ENCODE peak calls at places on chromosomes 1 and 21, in four cellular contexts. I is left lung, A is kidney, D is heart right ventricle. Q is an unnamed sample.
A peak's percentile ranks its signal among the peaks of the same experiment; 100 is the strongest.

GRCh38 chr1:54953846-54954245 is 26.6 kb upstream of the TMEM61 start:
- DNase-seq in I (no peak), A (no peak), D (no peak), Q (no peak)

GRCh38 chr1:168498159-168498609 is 45.6 kb downstream of the XCL2 start:
- DNase-seq in I (no peak), A (no peak), D (no peak), Q (no peak)

GRCh38 chr1:109186704-109187071 is 27.0 kb upstream of the SARS1 start:
- DNase-seq in I (peak; percentile 76), A (peak; percentile 91), D (peak; percentile 35), Q (no peak)

GRCh38 chr21:17050156-17050555 is 462.7 kb upstream of the CXADR start:
- DNase-seq in I (no peak), A (no peak), D (no peak), Q (no peak)

GRCh38 chr1:155729031-155729898 is 40.4 kb downstream of the DAP3 start:
- DNase-seq in I (no peak), A (no peak), D (no peak), Q (no peak)

GRCh38 chr1:217911908-217912307 is 280.8 kb downstream of the SPATA17 start:
- DNase-seq in I (no peak), A (no peak), D (no peak), Q (no peak)

GRCh38 chr1:206809504-206810084 is 37.3 kb upstream of the IL10 start:
- DNase-seq in I (no peak), A (no peak), D (no peak), Q (no peak)

GRCh38 chr1:118987431-118988185 is 535 bp downstream of the TBX15 start:
- DNase-seq in I (no peak), A (no peak), D (no peak), Q (no peak)

GRCh38 chr21:33374080-33374873 is 28.9 kb upstream of the IFNGR2 start:
- DNase-seq in I (peak; percentile 65), A (no peak), D (peak; percentile 32), Q (no peak)

GRCh38 chr1:204684551-204685235 is 845 bp downstream of the LRRN2 start:
- DNase-seq in I (peak; percentile 36), A (peak; percentile 77), D (peak; percentile 29), Q (no peak)

GRCh38 chr1:204683284-204684205 is 2.0 kb downstream of the LRRN2 start:
- DNase-seq in I (no peak), A (no peak), D (no peak), Q (no peak)

GRCh38 chr1:204680461-204680860 is 5.1 kb downstream of the LRRN2 start:
- DNase-seq in I (no peak), A (no peak), D (no peak), Q (no peak)

GRCh38 chr1:204685236-204686006 is at the start of gene LRRN2:
- DNase-seq in I (no peak), A (no peak), D (peak; percentile 33), Q (no peak)

DNA sequence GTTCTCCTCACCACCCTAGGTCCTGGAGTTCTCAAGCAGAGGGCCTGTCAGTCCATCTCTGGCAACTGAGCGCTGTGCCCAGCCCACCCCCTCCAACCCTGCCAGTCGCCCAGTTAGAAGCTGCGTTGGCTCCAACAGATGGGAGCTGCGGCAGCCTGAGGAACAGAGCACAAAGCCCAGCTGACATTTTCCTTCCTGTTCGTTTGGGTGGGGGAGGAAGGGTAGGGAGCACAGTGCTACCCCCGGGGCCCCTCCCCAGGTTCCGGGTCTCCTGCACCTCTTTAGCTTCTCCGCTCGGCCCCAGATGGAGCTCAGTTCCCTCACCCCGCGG is 1.4 kb downstream of the LRRN2 start:
- DNase-seq in I (no peak), A (no peak), D (no peak), Q (no peak)
- H3K4me3 ChIP-seq in I (peak overlapping the region; percentile 33), A (peak overlapping the region; percentile 14), D (peak overlapping the region; percentile 61), Q (peak overlapping the region; percentile 43)

DNA sequence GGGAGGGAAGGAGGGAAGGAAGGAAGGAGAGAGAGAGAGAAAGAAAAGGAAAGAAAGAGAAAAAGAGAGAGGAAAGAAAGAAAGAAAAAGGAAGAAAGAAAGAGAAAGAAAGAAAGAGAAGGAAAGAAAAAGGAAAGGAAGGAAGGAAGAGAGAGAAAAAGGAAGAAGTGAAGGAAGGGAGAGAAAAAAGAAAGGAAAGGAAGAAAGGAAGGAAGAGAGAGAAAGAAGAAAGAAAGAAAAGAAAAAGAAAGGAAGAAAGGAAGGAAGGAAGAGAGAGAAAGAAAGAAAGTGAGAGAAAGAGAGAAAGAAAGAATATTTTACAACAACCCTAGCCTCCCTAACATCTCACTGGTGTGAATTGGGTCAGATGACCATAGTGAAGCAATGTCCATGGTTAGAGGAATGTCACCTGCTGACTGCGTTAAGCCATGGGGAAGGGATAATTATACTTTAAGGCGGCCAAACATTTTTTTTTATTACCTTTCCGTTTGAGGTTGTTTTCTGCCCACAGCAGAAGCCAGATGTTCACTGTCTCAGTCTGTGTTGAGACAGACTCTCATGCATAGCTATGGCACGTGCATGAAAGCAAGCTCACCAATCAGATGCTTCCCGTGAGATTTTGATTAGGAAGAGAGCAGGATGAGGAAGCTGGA is 76.4 kb downstream of the SNRPE start:
- DNase-seq in I (no peak), A (no peak), D (no peak), Q (no peak)
- H3K4me1 ChIP-seq in I (no peaks in the 10 kb centered on the region), A (no peaks in the 10 kb centered on the region), D (peaks cover 9% of the 10 kb centered on the region), Q (no peaks in the 10 kb centered on the region)

DNA sequence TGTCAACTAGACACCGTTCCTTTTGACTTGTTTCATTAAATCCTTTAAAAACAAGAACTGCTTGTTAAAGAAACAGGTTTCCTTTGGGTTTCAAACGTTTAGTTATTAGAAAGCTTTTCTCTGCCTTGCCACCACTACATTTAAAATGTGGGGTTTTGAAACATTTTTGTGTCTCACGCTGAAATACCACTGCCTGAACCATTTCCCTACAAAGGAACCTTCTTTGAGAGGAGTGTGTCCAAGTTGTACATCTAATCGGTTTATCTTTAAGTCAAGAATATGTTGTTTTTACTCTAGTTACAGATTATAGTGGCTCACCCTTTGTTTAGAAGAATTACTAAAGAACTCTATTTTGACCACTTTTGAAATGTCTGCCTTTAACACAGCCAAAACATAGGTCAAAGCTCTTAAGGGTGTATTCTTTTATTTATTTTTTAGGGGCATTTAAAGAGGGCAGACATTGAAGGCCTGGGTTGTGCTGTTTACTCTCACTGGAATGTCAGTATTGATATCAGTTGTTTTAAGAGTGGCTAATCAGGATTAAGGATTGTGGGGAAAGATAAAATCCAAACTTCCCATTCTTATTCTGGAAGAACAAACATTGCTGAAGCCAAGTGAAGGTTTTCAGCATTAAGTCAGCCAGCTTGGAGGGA is 143.4 kb downstream of the GALNT2 start:
- DNase-seq in I (no peak), A (no peak), D (no peak), Q (no peak)
- H3K27ac ChIP-seq in I (peak overlapping the region; percentile 40), A (no peak overlapping the region), D (no peak overlapping the region), Q (peak overlapping the region; percentile 76)

GRCh38 chr21:45985471-45986315 is 4.1 kb downstream of the COL6A1 start:
- DNase-seq in I (peak; percentile 26), A (peak; percentile 78), D (peak; percentile 14), Q (peak; percentile 75)

GRCh38 chr21:45983981-45984551 is 2.5 kb downstream of the COL6A1 start:
- DNase-seq in I (peak; percentile 35), A (peak; percentile 78), D (peak; percentile 61), Q (peak; percentile 75)

GRCh38 chr21:45982758-45983731 is 1.5 kb downstream of the COL6A1 start:
- DNase-seq in I (peak; percentile 30), A (peak; percentile 81), D (peak; percentile 20), Q (peak; percentile 75)

GRCh38 chr21:45986316-45987051 is 4.9 kb downstream of the COL6A1 start:
- DNase-seq in I (peak; percentile 26), A (peak; percentile 73), D (peak; percentile 10), Q (peak; percentile 65)

GRCh38 chr21:45984584-45985095 is 3.1 kb downstream of the COL6A1 start:
- DNase-seq in I (no peak), A (no peak), D (no peak), Q (no peak)
- H3K4me3 ChIP-seq in I (no peak overlapping the region), A (no peak overlapping the region), D (peak overlapping the region; percentile 99), Q (no peak overlapping the region)

GRCh38 chr1:160741092-160741501 is 2.0 kb downstream of the SLAMF7 start:
- DNase-seq in I (no peak), A (no peak), D (no peak), Q (no peak)

GRCh38 chr1:160741597-160742348 is 2.7 kb downstream of the SLAMF7 start:
- DNase-seq in I (no peak), A (no peak), D (no peak), Q (no peak)

GRCh38 chr1:160742428-160743127 is 3.5 kb downstream of the SLAMF7 start:
- DNase-seq in I (no peak), A (no peak), D (no peak), Q (no peak)

GRCh38 chr1:160744287-160744857 is 5.3 kb downstream of the SLAMF7 start:
- DNase-seq in I (no peak), A (no peak), D (no peak), Q (no peak)

DNA sequence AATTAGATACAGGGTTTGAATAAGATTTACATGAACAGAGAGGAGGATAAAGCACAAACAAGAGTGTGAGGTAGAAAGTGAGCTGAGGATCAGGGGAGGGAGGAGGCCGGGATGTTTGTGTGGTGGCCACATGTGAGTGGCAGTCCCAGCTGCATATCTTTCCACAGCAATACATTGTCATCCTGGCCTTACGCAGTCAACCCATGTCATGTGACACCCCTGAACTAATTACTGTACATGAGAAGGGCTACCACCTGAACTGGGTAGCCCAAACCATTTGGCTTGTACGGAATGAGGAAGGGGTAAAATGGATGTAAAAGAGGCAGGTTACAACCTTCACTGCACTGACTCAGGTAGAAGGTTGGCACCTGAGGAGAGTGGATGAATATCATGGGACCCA is 4.2 kb downstream of the SLAMF7 start:
- DNase-seq in I (no peak), A (no peak), D (no peak), Q (no peak)
- H3K4me1 ChIP-seq in I (peaks cover 54% of the 10 kb centered on the region), A (no peaks in the 10 kb centered on the region), D (no peaks in the 10 kb centered on the region), Q (peaks cover 52% of the 10 kb centered on the region)

DNA sequence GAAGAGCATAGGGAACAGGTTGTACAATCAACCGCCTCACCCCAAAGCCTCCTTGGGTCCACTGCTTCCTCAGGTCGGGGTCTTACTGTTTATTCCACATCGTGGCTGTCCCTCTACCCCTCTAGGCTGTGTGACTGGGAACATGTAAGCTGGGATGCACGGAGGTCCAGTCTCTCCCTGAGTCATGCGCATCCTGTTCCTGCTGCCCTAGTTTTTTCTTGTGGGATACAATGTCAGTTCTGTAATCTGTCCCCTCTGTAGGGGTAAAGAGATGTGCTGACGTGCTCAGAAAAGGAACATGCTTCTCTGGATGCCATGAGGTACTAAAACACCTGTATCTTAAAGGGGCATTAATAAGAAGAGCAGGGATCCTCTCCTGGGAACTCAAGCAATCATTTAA is 66.2 kb downstream of the SLC45A1 start:
- DNase-seq in I (no peak), A (no peak), D (no peak), Q (no peak)
- H3K27ac ChIP-seq in I (peak overlapping the region; percentile 64), A (no peak overlapping the region), D (no peak overlapping the region), Q (no peak overlapping the region)

GRCh38 chr1:46554236-46555080 is 3.0 kb upstream of the KNCN start:
- DNase-seq in I (no peak), A (no peak), D (no peak), Q (peak; percentile 55)
- H3K4me3 ChIP-seq in I (no peak overlapping the region), A (no peak overlapping the region), D (no peak overlapping the region), Q (no peak overlapping the region)

Q was measured in spleen.